ENCODE peak calls at places on chromosomes 6 and 20, in nine cellular contexts. E, I, R, V, A, H, P, W and M are unnamed samples. For H3K36me3, the result is how much of the 10 kb centered on the place peaks cover.

GRCh38 chr20:6558361-6558760 is 209.1 kb upstream of the BMP2 start:
- DNase-seq in E (no peak), I (no peak), R (no peak), V (no peak), A (no peak), H (no peak), P (no peak), W (no peak), M (no peak)

GRCh38 chr6:88268508-88268907 is 102.4 kb upstream of the CNR1 start:
- DNase-seq in E (no peak), I (no peak), R (no peak), V (no peak), A (no peak), H (no peak), P (no peak), W (no peak), M (no peak)

GRCh38 chr20:62359491-62360121 is 7.5 kb downstream of the LAMA5 start:
- DNase-seq in E (no peak), I (peak), R (no peak), V (peak), A (peak), H (peak), P (no peak), W (no peak), M (peak)

GRCh38 chr20:10250902-10251301 is 32.3 kb downstream of the SNAP25 start:
- DNase-seq in E (no peak), I (no peak), R (no peak), V (no peak), A (no peak), H (no peak), P (no peak), W (no peak), M (no peak)

GRCh38 chr6:33061987-33062386 is 11.5 kb downstream of the HLA-DPA1 start:
- DNase-seq in E (no peak), I (no peak), R (no peak), V (no peak), A (peak), H (peak), P (no peak), W (no peak), M (no peak)

GRCh38 chr6:37171141-37171969 is 1.4 kb downstream of the PIM1 start:
- DNase-seq in E (peak), I (peak), R (no peak), V (peak), A (peak), H (peak), P (no peak), W (peak), M (peak)

GRCh38 chr20:54134445-54135220 is 39.2 kb downstream of the CYP24A1 start:
- DNase-seq in E (no peak), I (no peak), R (no peak), V (no peak), A (no peak), H (no peak), P (no peak), W (no peak), M (peak)

GRCh38 chr6:111551521-111552231 is 54.0 kb downstream of the TRAF3IP2 start:
- DNase-seq in E (no peak), I (no peak), R (no peak), V (no peak), A (peak), H (peak), P (no peak), W (peak), M (no peak)

GRCh38 chr20:33575302-33575701 is 85.4 kb downstream of the CBFA2T2 start:
- DNase-seq in E (no peak), I (no peak), R (no peak), V (no peak), A (peak), H (no peak), P (no peak), W (no peak), M (no peak)

GRCh38 chr20:5745416-5745968 is 4.7 kb upstream of the SHLD1 start:
- DNase-seq in E (no peak), I (no peak), R (no peak), V (no peak), A (no peak), H (no peak), P (no peak), W (no peak), M (no peak)

GRCh38 chr6:26205625-26206574 is 118.7 kb downstream of the HFE start:
- DNase-seq in E (no peak), I (no peak), R (no peak), V (no peak), A (no peak), H (peak), P (no peak), W (no peak), M (no peak)

GRCh38 chr20:59120491-59120890 is 43.1 kb upstream of the ZNF831 start:
- DNase-seq in E (no peak), I (no peak), R (no peak), V (no peak), A (no peak), H (no peak), P (no peak), W (no peak), M (no peak)

GRCh38 chr6:119742188-119742803 is 392.7 kb upstream of the MAN1A1 start:
- DNase-seq in E (peak), I (peak), R (no peak), V (peak), A (peak), H (peak), P (peak), W (peak), M (no peak)

GRCh38 chr6:39952170-39952569 is 17.9 kb upstream of the MOCS1 start:
- DNase-seq in E (no peak), I (no peak), R (no peak), V (no peak), A (no peak), H (no peak), P (no peak), W (no peak), M (no peak)

GRCh38 chr20:51136326-51136725 is 113.4 kb upstream of the KCNG1 start:
- DNase-seq in E (no peak), I (no peak), R (no peak), V (no peak), A (no peak), H (no peak), P (no peak), W (no peak), M (no peak)

GRCh38 chr6:57432162-57432561 is 114.7 kb downstream of the PRIM2 start:
- DNase-seq in E (no peak), I (no peak), R (no peak), V (no peak), A (no peak), H (no peak), P (no peak), W (no peak), M (no peak)

GRCh38 chr20:13995841-13996240 is 525 bp downstream of the MACROD2 start:
- DNase-seq in E (peak), I (peak), R (no peak), V (peak), A (peak), H (no peak), P (no peak), W (peak), M (peak)

GRCh38 chr20:50380697-50381040 is 129.5 kb upstream of the PTPN1 start:
- DNase-seq in E (peak), I (no peak), R (no peak), V (no peak), A (peak), H (no peak), P (no peak), W (peak), M (peak)

GRCh38 chr20:37384683-37385174 is 38.8 kb downstream of the SRC start:
- DNase-seq in E (peak), I (peak), R (no peak), V (peak), A (peak), H (peak), P (peak), W (peak), M (peak)

GRCh38 chr20:17647391-17648305 is 34.4 kb downstream of the RRBP1 start:
- DNase-seq in E (peak), I (no peak), R (no peak), V (no peak), A (no peak), H (no peak), P (no peak), W (no peak), M (peak)

GRCh38 chr20:49045440-49046086 is 549 bp upstream of the CSE1L start:
- DNase-seq in E (no peak), I (peak), R (peak), V (peak), A (no peak), H (no peak), P (no peak), W (no peak), M (no peak)

GRCh38 chr6:138596126-138596525 is 96.8 kb upstream of the NHSL1 start:
- DNase-seq in E (no peak), I (no peak), R (no peak), V (no peak), A (no peak), H (no peak), P (no peak), W (no peak), M (no peak)

GRCh38 chr20:64037498-64038213 is 1.7 kb downstream of the C20orf204 start:
- DNase-seq in E (no peak), I (no peak), R (no peak), V (no peak), A (peak), H (peak), P (no peak), W (peak), M (no peak)

GRCh38 chr6:106757267-106757666 is 127.9 kb downstream of the QRSL1 start:
- DNase-seq in E (no peak), I (no peak), R (no peak), V (no peak), A (no peak), H (no peak), P (no peak), W (no peak), M (no peak)

GRCh38 chr6:75044846-75045245 is 161.0 kb downstream of the COL12A1 start:
- DNase-seq in E (no peak), I (no peak), R (no peak), V (no peak), A (no peak), H (no peak), P (no peak), W (no peak), M (no peak)

GRCh38 chr6:91476000-91476399 is 889.1 kb upstream of the MAP3K7 start:
- DNase-seq in E (no peak), I (no peak), R (no peak), V (no peak), A (peak), H (no peak), P (no peak), W (peak), M (no peak)

GRCh38 chr6:147204060-147204785 is at the start of gene STXBP5:
- DNase-seq in E (peak), I (peak), R (no peak), V (peak), A (peak), H (peak), P (peak), W (peak), M (peak)

GRCh38 chr6:110980227-110980626 is 1.6 kb upstream of the RPF2 start:
- DNase-seq in E (no peak), I (no peak), R (no peak), V (no peak), A (no peak), H (no peak), P (no peak), W (no peak), M (no peak)

GRCh38 chr20:40688129-40689099 is 622 bp downstream of the MAFB start:
- DNase-seq in E (no peak), I (no peak), R (no peak), V (no peak), A (no peak), H (no peak), P (no peak), W (no peak), M (peak)

GRCh38 chr20:42981258-42981657 is 208.4 kb downstream of the PTPRT start:
- DNase-seq in E (no peak), I (no peak), R (no peak), V (no peak), A (no peak), H (no peak), P (no peak), W (no peak), M (no peak)

GRCh38 chr6:19562468-19562867 is 274.7 kb upstream of the ID4 start:
- DNase-seq in E (no peak), I (no peak), R (no peak), V (no peak), A (no peak), H (no peak), P (no peak), W (no peak), M (no peak)
- H3K4me3 ChIP-seq in E (no peak), I (no peak), R (no peak), V (no peak), A (no peak), H (no peak), P (no peak), W (no peak), M (no peak)

DNA sequence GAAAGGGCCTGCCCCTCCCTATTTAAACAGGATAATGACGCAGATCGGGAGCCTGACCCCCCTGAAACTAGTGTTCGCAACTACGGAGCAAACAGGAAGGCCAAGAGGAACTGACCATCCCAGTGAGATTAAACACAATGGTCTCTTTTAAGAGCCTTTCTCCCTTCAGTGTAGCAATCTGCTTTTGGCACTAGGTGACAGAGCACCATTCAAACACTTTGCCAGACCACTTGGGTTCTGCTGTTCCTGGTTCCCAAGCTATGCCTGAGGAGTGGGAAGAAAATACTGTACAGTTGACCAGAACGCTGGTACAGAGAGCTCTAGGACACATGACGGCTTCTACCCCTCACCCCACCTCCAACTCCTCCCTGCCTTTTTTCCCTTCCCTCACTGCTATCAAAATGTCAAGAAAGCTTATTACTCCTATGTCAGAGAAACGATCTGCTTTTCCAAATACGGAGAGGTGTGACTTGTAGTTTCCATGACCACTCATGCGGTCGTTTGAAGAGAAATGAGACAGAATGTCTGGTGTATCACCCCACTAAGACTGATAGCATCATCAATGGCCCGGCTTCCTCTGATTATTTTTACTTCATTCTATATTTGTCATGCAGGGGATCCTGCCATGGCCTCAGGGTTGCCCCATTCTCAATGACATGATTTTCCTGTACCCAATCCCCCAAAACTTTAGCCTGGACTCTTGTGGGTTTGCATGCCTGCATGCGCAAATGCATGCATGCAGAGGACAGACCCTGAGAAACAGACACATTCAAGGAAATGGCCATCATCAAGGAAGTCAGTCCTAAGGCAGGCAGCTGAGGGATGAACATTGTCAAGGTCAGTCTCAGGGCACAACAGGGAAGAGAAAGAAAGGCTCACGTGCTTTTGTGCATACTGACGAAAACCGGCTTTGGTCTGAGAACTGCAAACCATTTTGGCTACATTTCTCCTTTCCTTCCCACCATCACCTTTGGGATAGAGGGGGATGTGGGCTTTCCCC is 13.3 kb downstream of the NEDD9 start:
- DNase-seq in E (no peak), I (peak), R (no peak), V (peak), A (no peak), H (no peak), P (no peak), W (no peak), M (no peak)
- H3K36me3 ChIP-seq in E (under half), I (under half), R (half or more), V (under half), A (under half), H (under half), P (under half), W (under half), M (under half)

GRCh38 chr6:41000248-41000647 is 38.8 kb downstream of the UNC5CL start:
- DNase-seq in E (no peak), I (no peak), R (no peak), V (no peak), A (no peak), H (no peak), P (no peak), W (no peak), M (no peak)

GRCh38 chr6:40999498-41000070 is 39.4 kb downstream of the UNC5CL start:
- DNase-seq in E (peak), I (peak), R (no peak), V (peak), A (peak), H (peak), P (no peak), W (peak), M (no peak)

GRCh38 chr6:40998661-40999060 is 40.4 kb downstream of the UNC5CL start:
- DNase-seq in E (no peak), I (no peak), R (no peak), V (peak), A (no peak), H (no peak), P (no peak), W (no peak), M (no peak)

GRCh38 chr6:40997256-40997957 is 41.6 kb downstream of the UNC5CL start:
- DNase-seq in E (no peak), I (no peak), R (no peak), V (no peak), A (no peak), H (peak), P (no peak), W (no peak), M (no peak)

GRCh38 chr6:40996591-40997247 is 42.3 kb downstream of the UNC5CL start:
- DNase-seq in E (peak), I (no peak), R (no peak), V (no peak), A (no peak), H (no peak), P (no peak), W (no peak), M (no peak)
- H3K4me3 ChIP-seq in E (no peak), I (peak), R (no peak), V (peak), A (no peak), H (no peak), P (no peak), W (no peak), M (no peak)

GRCh38 chr6:18219611-18220010 is 44.7 kb downstream of the DEK start:
- DNase-seq in E (no peak), I (no peak), R (no peak), V (no peak), A (no peak), H (no peak), P (no peak), W (no peak), M (no peak)
- H3K36me3 ChIP-seq in E (under half), I (half or more), R (under half), V (half or more), A (under half), H (half or more), P (under half), W (under half), M (under half)

GRCh38 chr6:52139985-52140680 is 46.0 kb upstream of the IL17A start:
- DNase-seq in E (no peak), I (no peak), R (no peak), V (no peak), A (no peak), H (no peak), P (no peak), W (no peak), M (no peak)

GRCh38 chr6:52144196-52145076 is 41.7 kb upstream of the IL17A start:
- DNase-seq in E (no peak), I (no peak), R (no peak), V (no peak), A (no peak), H (no peak), P (no peak), W (no peak), M (no peak)

GRCh38 chr6:52138284-52138683 is 47.9 kb upstream of the IL17A start:
- DNase-seq in E (no peak), I (no peak), R (no peak), V (no peak), A (no peak), H (no peak), P (no peak), W (no peak), M (no peak)

GRCh38 chr6:52143551-52143950 is 42.6 kb upstream of the IL17A start:
- DNase-seq in E (no peak), I (no peak), R (no peak), V (no peak), A (no peak), H (no peak), P (no peak), W (no peak), M (no peak)

DNA sequence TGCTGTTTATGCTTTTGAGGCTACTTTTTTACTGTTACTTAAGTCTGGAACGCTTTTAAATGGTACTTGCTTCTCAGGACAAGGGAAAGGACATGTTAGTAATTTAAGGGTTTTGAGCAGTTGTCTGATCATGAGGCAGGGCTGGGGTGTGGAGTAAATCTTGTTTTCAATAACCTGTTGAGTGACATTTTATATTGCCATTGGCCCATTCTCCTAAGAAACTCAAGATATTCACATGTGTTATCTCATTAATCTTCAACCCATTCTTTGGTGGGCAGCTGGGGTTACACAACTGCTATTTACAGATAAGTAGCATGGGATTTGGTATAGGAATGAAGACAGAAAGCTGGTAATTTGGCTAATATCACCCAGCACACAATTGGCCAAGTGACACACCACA is 44.6 kb upstream of the IL17A start:
- DNase-seq in E (no peak), I (no peak), R (no peak), V (no peak), A (no peak), H (no peak), P (no peak), W (no peak), M (no peak)
- H3K4me3 ChIP-seq in E (no peak), I (no peak), R (no peak), V (no peak), A (no peak), H (no peak), P (no peak), W (no peak), M (no peak)

DNA sequence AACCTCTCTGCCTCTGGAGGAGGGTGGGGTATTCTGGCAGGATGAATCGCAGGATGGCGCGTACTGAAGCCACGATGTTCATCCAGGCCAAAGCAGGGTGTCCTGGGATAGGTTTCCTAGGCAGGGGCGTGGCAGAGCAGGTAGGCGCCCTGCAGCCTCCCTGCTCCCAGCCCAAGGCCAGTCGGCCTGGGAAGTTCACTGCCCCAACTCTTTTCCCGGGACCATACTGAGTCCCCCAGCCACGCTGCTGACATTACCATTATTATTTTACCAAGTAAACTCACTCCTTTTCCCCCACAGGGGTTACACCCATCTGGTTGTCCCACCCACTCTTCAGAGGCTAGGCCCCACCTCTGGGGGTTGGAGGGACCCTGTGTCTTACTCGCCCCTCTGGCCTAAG is 21.8 kb downstream of the SDCBP2 start:
- DNase-seq in E (no peak), I (no peak), R (no peak), V (no peak), A (no peak), H (no peak), P (no peak), W (no peak), M (no peak)
- H3K36me3 ChIP-seq in E (under half), I (under half), R (under half), V (under half), A (under half), H (under half), P (under half), W (under half), M (under half)